ENCODE peak calls at places on chromosomes 16 and 17, in eight cellular contexts. S is fibroblast of mammary gland, A is B cell, H is neural progenitor cell, W is suprapubic skin, V is heart right ventricle, K is lung, L is GM13976. P is an unnamed sample.

GRCh38 chr16:86931410-86931941 is 353.1 kb downstream of the FOXL1 start:
- DNase-seq in S (peak), A (no peak), H (no peak), W (no peak), V (peak), K (no peak), L (no peak), P (no peak)

GRCh38 chr17:82983510-82984248 is 95.7 kb upstream of the METRNL start:
- DNase-seq in S (no peak), A (no peak), H (no peak), W (no peak), V (no peak), K (peak), L (no peak), P (no peak)

GRCh38 chr17:28320215-28321061 is 1.4 kb downstream of the TMEM97 start:
- DNase-seq in S (peak), A (no peak), H (no peak), W (no peak), V (no peak), K (peak), L (no peak), P (no peak)

GRCh38 chr17:17043668-17044226 is 1.5 kb downstream of the MPRIP start:
- DNase-seq in S (peak), A (no peak), H (peak), W (no peak), V (no peak), K (no peak), L (no peak), P (no peak)

GRCh38 chr16:68356919-68357286 is 46.1 kb downstream of the PRMT7 start:
- DNase-seq in S (no peak), A (no peak), H (no peak), W (no peak), V (no peak), K (no peak), L (no peak), P (no peak)

GRCh38 chr16:54285414-54286066 is 1.0 kb downstream of the IRX3 start:
- DNase-seq in S (peak), A (no peak), H (peak), W (peak), V (peak), K (no peak), L (no peak), P (peak)

GRCh38 chr16:30609002-30609927 is 924 bp downstream of the ZNF689 start:
- DNase-seq in S (no peak), A (no peak), H (peak), W (peak), V (peak), K (peak), L (peak), P (peak)

GRCh38 chr17:42493324-42493723 is 34.6 kb downstream of the ATP6V0A1 start:
- DNase-seq in S (no peak), A (no peak), H (no peak), W (no peak), V (no peak), K (no peak), L (no peak), P (peak)

GRCh38 chr17:46877466-46877865 is 26.1 kb downstream of the WNT9B start:
- DNase-seq in S (no peak), A (no peak), H (no peak), W (no peak), V (peak), K (no peak), L (no peak), P (no peak)

GRCh38 chr17:76270127-76270592 is 5.0 kb downstream of the UBALD2 start:
- DNase-seq in S (no peak), A (peak), H (no peak), W (no peak), V (no peak), K (no peak), L (peak), P (no peak)

GRCh38 chr17:77830816-77831490 is 127.5 kb upstream of the TNRC6C start:
- DNase-seq in S (no peak), A (no peak), H (no peak), W (peak), V (no peak), K (no peak), L (no peak), P (no peak)

GRCh38 chr16:82983390-82983789 is 356.6 kb downstream of the CDH13 start:
- DNase-seq in S (no peak), A (no peak), H (no peak), W (no peak), V (no peak), K (no peak), L (no peak), P (no peak)

GRCh38 chr16:73191111-73192046 is 143.5 kb upstream of the ZFHX3 start:
- DNase-seq in S (no peak), A (no peak), H (no peak), W (no peak), V (no peak), K (no peak), L (no peak), P (no peak)
- TF ChIP-seq CTCF in S (no peak), A (no peak), H (no peak), W (no peak), V (no peak), K (no peak), L (no peak), P (no peak)

GRCh38 chr16:76268824-76269223 is 8.4 kb upstream of the CNTNAP4 start:
- DNase-seq in S (no peak), A (no peak), H (no peak), W (no peak), V (no peak), K (no peak), L (no peak), P (no peak)

GRCh38 chr16:76265434-76266045 is 11.7 kb upstream of the CNTNAP4 start:
- DNase-seq in S (peak), A (peak), H (peak), W (no peak), V (no peak), K (no peak), L (peak), P (no peak)
- TF ChIP-seq CTCF in S (peak), A (no peak), H (peak), W (no peak), V (peak), K (no peak), L (no peak), P (no peak)

GRCh38 chr17:80257716-80258213 is 2.9 kb upstream of the RNF213 start:
- DNase-seq in S (no peak), A (no peak), H (no peak), W (no peak), V (no peak), K (no peak), L (no peak), P (no peak)

GRCh38 chr17:80260791-80261158 is at the start of gene RNF213:
- DNase-seq in S (no peak), A (peak), H (peak), W (no peak), V (peak), K (peak), L (peak), P (peak)

GRCh38 chr17:80261895-80262279 is 1.2 kb downstream of the RNF213 start:
- DNase-seq in S (no peak), A (no peak), H (no peak), W (no peak), V (no peak), K (no peak), L (no peak), P (no peak)

GRCh38 chr17:80261159-80261894 is 675 bp downstream of the RNF213 start:
- DNase-seq in S (peak), A (peak), H (peak), W (no peak), V (peak), K (peak), L (no peak), P (peak)

DNA sequence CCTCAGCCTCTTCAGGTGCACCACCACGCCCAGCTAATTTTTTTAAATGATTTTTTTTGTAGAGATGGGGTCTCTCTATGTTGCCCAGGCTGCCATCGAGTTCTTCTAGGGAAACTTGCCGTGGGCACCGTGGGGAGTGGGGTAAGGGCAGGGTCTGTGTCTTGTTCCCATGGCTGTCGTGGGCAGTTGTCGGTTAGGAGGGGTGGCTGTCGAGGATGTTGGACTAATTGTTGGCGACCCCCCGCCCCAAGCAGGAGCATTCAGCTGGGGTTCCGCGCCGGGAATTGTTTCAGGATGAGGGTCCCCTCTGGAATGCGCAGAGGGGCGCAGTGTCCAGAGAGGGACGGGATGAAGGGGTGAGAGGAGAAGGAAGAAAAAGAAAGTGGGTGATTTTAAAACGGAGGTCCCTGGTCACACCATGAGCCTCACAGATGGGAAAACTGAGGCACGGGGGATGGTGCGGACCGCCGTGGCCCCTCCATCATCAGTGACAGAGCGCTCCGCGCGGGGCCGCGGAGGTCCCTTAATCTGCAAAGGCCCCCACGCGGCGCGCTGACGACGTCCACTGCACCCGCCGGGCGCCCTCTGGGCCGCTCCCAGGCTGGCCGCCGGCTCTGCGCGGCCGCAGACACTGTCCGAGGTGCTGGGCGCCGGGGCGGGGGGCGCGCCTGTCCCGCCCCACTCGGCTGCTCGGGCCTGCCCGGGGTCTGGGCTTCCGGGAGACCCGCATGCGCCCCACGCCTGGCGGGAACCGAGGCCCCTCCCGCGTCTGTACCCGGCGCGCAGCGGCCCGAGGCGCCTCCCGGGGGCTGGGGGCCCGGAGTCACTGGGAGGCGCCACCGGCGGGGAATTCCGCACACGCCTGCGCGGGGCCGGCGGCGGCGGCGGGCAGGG is 763 bp upstream of the RNF213 start:
- DNase-seq in S (peak), A (peak), H (peak), W (peak), V (peak), K (peak), L (peak), P (peak)
- TF ChIP-seq CTCF in S (no peak), A (no peak), H (peak), W (no peak), V (no peak), K (no peak), L (no peak), P (no peak)

GRCh38 chr17:72075995-72076677 is 44.7 kb upstream of the SOX9 start:
- DNase-seq in S (no peak), A (no peak), H (peak), W (no peak), V (no peak), K (no peak), L (no peak), P (no peak)

GRCh38 chr17:72076678-72077030 is 44.2 kb upstream of the SOX9 start:
- DNase-seq in S (no peak), A (no peak), H (no peak), W (no peak), V (no peak), K (no peak), L (no peak), P (peak)

GRCh38 chr17:72079700-72080099 is 41.1 kb upstream of the SOX9 start:
- DNase-seq in S (no peak), A (no peak), H (no peak), W (no peak), V (no peak), K (no peak), L (no peak), P (no peak)

DNA sequence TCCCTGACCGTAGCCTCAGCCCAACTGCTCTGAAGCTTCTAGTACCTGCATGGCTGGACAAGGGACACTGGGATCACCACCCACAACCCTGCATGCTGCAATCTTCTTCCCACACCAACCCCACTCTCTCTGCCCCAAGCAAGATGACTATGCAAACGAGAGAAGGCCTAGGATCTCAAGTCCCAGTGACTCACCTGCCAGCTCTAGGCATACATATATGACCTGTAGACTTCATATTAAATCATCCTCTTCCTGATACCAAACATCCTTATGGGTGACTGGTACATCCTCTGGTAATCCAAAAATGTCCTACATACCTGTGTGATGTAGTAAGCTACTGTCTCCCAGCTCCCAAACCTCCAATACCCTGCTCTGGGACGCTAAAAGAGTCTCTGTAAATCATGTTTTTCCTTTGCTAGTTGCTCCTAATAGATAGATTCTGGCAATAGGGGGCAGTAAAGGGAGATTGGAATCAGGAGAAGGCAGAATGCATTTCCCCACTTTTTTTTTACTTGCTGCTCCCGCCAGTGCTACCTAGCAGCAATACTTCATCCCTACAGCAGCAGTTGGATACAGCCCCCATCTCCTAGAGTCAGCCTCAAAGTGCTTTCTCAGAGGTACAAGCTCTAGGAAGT is 43.4 kb upstream of the SOX9 start:
- DNase-seq in S (no peak), A (no peak), H (peak), W (no peak), V (no peak), K (no peak), L (no peak), P (peak)
- TF ChIP-seq CTCF in S (no peak), A (no peak), H (peak), W (no peak), V (no peak), K (no peak), L (no peak), P (no peak)

GRCh38 chr16:81940781-81941560 is 70.3 kb downstream of the SDR42E1 start:
- DNase-seq in S (peak), A (no peak), H (peak), W (no peak), V (no peak), K (no peak), L (peak), P (no peak)
- TF ChIP-seq CTCF in S (peak), A (peak), H (peak), W (no peak), V (peak), K (no peak), L (no peak), P (no peak)

GRCh38 chr17:35117984-35118383 is 1.7 kb downstream of the RAD51D start:
- DNase-seq in S (peak), A (no peak), H (no peak), W (no peak), V (no peak), K (no peak), L (no peak), P (no peak)
- TF ChIP-seq CTCF in S (peak), A (no peak), H (peak), W (no peak), V (no peak), K (no peak), L (peak), P (no peak)

GRCh38 chr17:66737524-66737923 is 97.4 kb upstream of the CACNG5 start:
- DNase-seq in S (peak), A (no peak), H (peak), W (peak), V (peak), K (no peak), L (no peak), P (no peak)
- TF ChIP-seq CTCF in S (no peak), A (no peak), H (peak), W (no peak), V (no peak), K (no peak), L (peak), P (no peak)

GRCh38 chr17:34010534-34010933 is 244.6 kb upstream of the CCL2 start:
- DNase-seq in S (no peak), A (no peak), H (no peak), W (no peak), V (no peak), K (no peak), L (no peak), P (no peak)
- TF ChIP-seq CTCF in S (no peak), A (no peak), H (no peak), W (no peak), V (no peak), K (no peak), L (no peak), P (no peak)

P was measured in lower leg skin.